ENCODE peak calls at places on chromosomes 16 and 17, in eight cellular contexts. B is HL-60; J is RWPE1; P is CD4-positive, alpha-beta T cell; L is GM23338; N is heart left ventricle; D is AG04450; X is upper lobe of left lung. F is an unnamed sample.
A peak's percentile ranks its signal among the peaks of the same experiment; 100 is the strongest.

GRCh38 chr16:67707790-67708189 is 11.3 kb downstream of the GFOD2 start:
- DNase-seq in B (no peak), J (no peak), P (no peak), L (no peak), N (no peak), D (no peak), X (no peak), F (no peak)

GRCh38 chr17:55730380-55730779 is 7.7 kb upstream of the TMEM100 start:
- DNase-seq in B (no peak), J (no peak), P (no peak), L (no peak), N (no peak), D (no peak), X (no peak), F (no peak)

GRCh38 chr17:75524971-75525805 is at the start of gene LLGL2:
- DNase-seq in B (peak; percentile 42), J (peak; percentile 98), P (peak; percentile 68), L (peak; percentile 93), N (peak; percentile 79), D (no peak), X (peak; percentile 97), F (peak; percentile 62)

GRCh38 chr16:48963306-48963705 is 318.3 kb downstream of the CBLN1 start:
- DNase-seq in B (no peak), J (peak; percentile 64), P (no peak), L (no peak), N (no peak), D (no peak), X (no peak), F (no peak)

GRCh38 chr17:44546711-44547606 is 10.3 kb upstream of the FZD2 start:
- DNase-seq in B (peak; percentile 25), J (peak; percentile 76), P (no peak), L (no peak), N (no peak), D (no peak), X (no peak), F (no peak)

GRCh38 chr17:4955091-4955490 is 4.2 kb downstream of the ENO3 start:
- DNase-seq in B (no peak), J (no peak), P (no peak), L (no peak), N (no peak), D (no peak), X (no peak), F (no peak)

GRCh38 chr16:70375636-70376611 is 29.2 kb downstream of the DDX19A start:
- DNase-seq in B (no peak), J (no peak), P (no peak), L (no peak), N (no peak), D (no peak), X (no peak), F (no peak)

GRCh38 chr17:42109086-42109485 is 3.4 kb downstream of the DHX58 start:
- DNase-seq in B (no peak), J (no peak), P (no peak), L (no peak), N (no peak), D (no peak), X (no peak), F (no peak)

GRCh38 chr16:889586-889985 is 81.2 kb downstream of the LMF1 start:
- DNase-seq in B (no peak), J (no peak), P (no peak), L (no peak), N (peak; percentile 10), D (no peak), X (peak; percentile 42), F (no peak)

GRCh38 chr17:3879181-3879580 is 13.7 kb downstream of the CAMKK1 start:
- DNase-seq in B (no peak), J (no peak), P (no peak), L (no peak), N (peak; percentile 70), D (no peak), X (no peak), F (no peak)

GRCh38 chr17:80375186-80375585 is 39.8 kb upstream of the ENDOV start:
- DNase-seq in B (no peak), J (no peak), P (no peak), L (no peak), N (no peak), D (no peak), X (no peak), F (no peak)

GRCh38 chr17:2158011-2158410 is 103.1 kb downstream of the HIC1 start:
- DNase-seq in B (peak; percentile 79), J (peak; percentile 45), P (no peak), L (no peak), N (no peak), D (peak; percentile 84), X (no peak), F (no peak)

GRCh38 chr16:67449328-67449727 is 18.4 kb downstream of the HSD11B2 start:
- DNase-seq in B (no peak), J (no peak), P (no peak), L (no peak), N (peak; percentile 88), D (no peak), X (no peak), F (no peak)

GRCh38 chr16:88196471-88197400 is 186.0 kb upstream of the ZNF469 start:
- DNase-seq in B (no peak), J (no peak), P (no peak), L (no peak), N (no peak), D (no peak), X (no peak), F (no peak)

GRCh38 chr16:2682209-2683021 is at the start of gene KCTD5:
- DNase-seq in B (peak; percentile 92), J (peak; percentile 92), P (peak; percentile 93), L (peak; percentile 99), N (peak; percentile 97), D (peak; percentile 89), X (peak; percentile 99), F (peak; percentile 97)

GRCh38 chr17:45269912-45270311 is 8.0 kb upstream of the SPATA32 start:
- DNase-seq in B (no peak), J (no peak), P (no peak), L (no peak), N (no peak), D (no peak), X (no peak), F (no peak)

GRCh38 chr17:49035470-49036269 is 38.5 kb downstream of the IGF2BP1 start:
- DNase-seq in B (no peak), J (peak; percentile 66), P (no peak), L (peak; percentile 92), N (no peak), D (no peak), X (peak; percentile 81), F (no peak)

GRCh38 chr17:42946812-42947211 is 17.4 kb downstream of the AARSD1 start:
- DNase-seq in B (no peak), J (no peak), P (no peak), L (no peak), N (no peak), D (no peak), X (no peak), F (no peak)

GRCh38 chr16:51637744-51638100 is 486.7 kb upstream of the SALL1 start:
- DNase-seq in B (no peak), J (no peak), P (no peak), L (no peak), N (no peak), D (no peak), X (no peak), F (no peak)

GRCh38 chr17:74744714-74745547 is 3.5 kb upstream of the NHERF1 start:
- DNase-seq in B (no peak), J (peak; percentile 75), P (peak; percentile 79), L (peak; percentile 81), N (peak; percentile 91), D (no peak), X (peak; percentile 96), F (peak; percentile 83)

GRCh38 chr17:6328279-6328678 is 106.6 kb downstream of the AIPL1 start:
- DNase-seq in B (no peak), J (peak; percentile 18), P (no peak), L (peak; percentile 53), N (no peak), D (no peak), X (no peak), F (no peak)

GRCh38 chr16:79754081-79754872 is 153.7 kb upstream of the MAF start:
- DNase-seq in B (no peak), J (no peak), P (no peak), L (no peak), N (no peak), D (no peak), X (no peak), F (no peak)

DNA sequence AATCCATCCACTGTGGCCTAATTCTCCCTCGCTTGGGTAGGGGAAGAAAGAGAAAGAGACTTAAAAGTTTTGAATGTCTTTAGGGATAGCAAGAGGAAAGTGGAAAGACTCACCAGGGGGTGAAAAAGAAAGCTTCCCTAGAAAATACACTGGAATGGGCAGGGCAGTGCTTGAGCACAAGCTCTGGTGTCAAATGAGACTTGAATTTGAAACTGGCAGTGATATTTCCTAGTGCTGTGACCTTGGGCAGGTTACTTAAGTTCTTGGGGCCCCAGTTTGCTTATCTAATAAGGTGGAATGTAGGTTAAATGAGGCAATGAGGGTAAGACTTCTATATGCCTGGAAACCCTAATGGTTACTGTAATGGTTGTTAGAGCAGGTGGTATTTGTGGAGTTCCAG is 102.2 kb downstream of the SOX9 start:
- DNase-seq in B (no peak), J (no peak), P (no peak), L (peak; percentile 26), N (no peak), D (no peak), X (no peak), F (no peak)
- H3K27ac ChIP-seq in B (no peak overlapping the region), J (no peak overlapping the region), P (no peak overlapping the region), L (no peak overlapping the region), N (no peak overlapping the region), D (no peak overlapping the region), X (no peak overlapping the region), F (no peak overlapping the region)

GRCh38 chr16:85415196-85415988 is 197.7 kb upstream of the GSE1 start:
- DNase-seq in B (no peak), J (no peak), P (no peak), L (no peak), N (no peak), D (no peak), X (peak; percentile 70), F (no peak)
- H3K27ac ChIP-seq in B (no peak overlapping the region), J (no peak overlapping the region), P (no peak overlapping the region), L (no peak overlapping the region), N (peak overlapping the region; percentile 6), D (no peak overlapping the region), X (no peak overlapping the region), F (no peak overlapping the region)

GRCh38 chr17:81612172-81612571 is 24.7 kb downstream of the NPLOC4 start:
- DNase-seq in B (no peak), J (no peak), P (no peak), L (no peak), N (peak; percentile 58), D (no peak), X (no peak), F (no peak)
- H3K27ac ChIP-seq in B (no peak overlapping the region), J (no peak overlapping the region), P (no peak overlapping the region), L (no peak overlapping the region), N (peak overlapping the region; percentile 67), D (no peak overlapping the region), X (no peak overlapping the region), F (no peak overlapping the region)

DNA sequence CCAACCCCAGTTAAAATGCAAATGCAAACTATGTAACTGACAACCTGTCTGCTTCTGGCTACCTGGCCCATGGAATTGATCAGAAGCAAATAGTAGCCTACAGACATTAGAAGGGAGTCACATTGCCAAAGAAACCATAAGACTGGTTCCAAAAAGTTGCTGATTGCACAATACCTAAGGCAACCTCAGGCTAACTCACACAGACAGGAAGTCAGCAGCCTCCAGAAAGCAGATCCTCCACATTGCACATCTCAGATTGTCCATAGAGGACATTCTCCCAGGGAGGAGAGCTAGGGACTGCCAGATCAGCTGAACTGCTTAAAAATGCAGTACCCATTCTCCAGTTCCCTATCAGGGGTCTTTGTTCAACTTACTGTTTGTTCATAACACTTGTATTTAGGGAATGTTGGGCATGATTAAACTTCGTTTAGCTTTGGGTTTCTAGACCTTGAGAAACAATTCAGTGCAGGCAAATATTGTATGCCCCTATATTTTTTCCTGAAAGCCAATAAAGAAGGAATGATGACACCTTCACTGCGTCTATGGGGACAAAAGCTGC is 4.2 kb downstream of the CCL3 start:
- DNase-seq in B (peak; percentile 75), J (no peak), P (no peak), L (no peak), N (no peak), D (no peak), X (no peak), F (no peak)
- H3K27ac ChIP-seq in B (peak overlapping the region; percentile 57), J (no peak overlapping the region), P (no peak overlapping the region), L (no peak overlapping the region), N (no peak overlapping the region), D (no peak overlapping the region), X (no peak overlapping the region), F (no peak overlapping the region)